ENCODE peak calls at places on chromosomes 2 and 18, in four cellular contexts. B is GM12891, O is K562, S is GM12878. D is an unnamed sample.

GRCh38 chr2:211391206-211391605 is 834.8 kb downstream of the CPS1 start:
- DNase-seq in O (no peak), B (no peak), S (no peak), D (no peak)

GRCh38 chr2:107263596-107264090 is 377.7 kb upstream of the ST6GAL2 start:
- DNase-seq in B (no peak), O (no peak), S (no peak), D (no peak)

GRCh38 chr2:223993634-223994232 is 36.5 kb downstream of the MRPL44 start:
- DNase-seq in O (peak), B (peak), S (no peak), D (peak)

GRCh38 chr2:202455114-202455513 is 79.0 kb downstream of the BMPR2 start:
- DNase-seq in B (no peak), S (no peak), O (no peak), D (no peak)

GRCh38 chr2:14998548-14998947 is 366.0 kb downstream of the LRATD1 start:
- DNase-seq in B (no peak), O (no peak), S (no peak), D (no peak)

GRCh38 chr2:60707750-60708371 is 48.2 kb upstream of the PAPOLG start:
- DNase-seq in O (peak), S (peak), B (peak), D (no peak)

GRCh38 chr2:189552991-189553404 is 27.6 kb downstream of the SLC40A1 start:
- DNase-seq in S (no peak), O (no peak), B (no peak), D (no peak)

GRCh38 chr2:158756331-158756730 is 38.8 kb upstream of the DAPL1 start:
- DNase-seq in O (no peak), S (no peak), B (no peak), D (no peak)

GRCh38 chr2:149562304-149562703 is 25.3 kb downstream of the MMADHC start:
- DNase-seq in B (no peak), O (no peak), S (no peak), D (no peak)

GRCh38 chr2:226792155-226792871 is 7.3 kb downstream of the IRS1 start:
- DNase-seq in B (no peak), O (no peak), S (no peak), D (no peak)

GRCh38 chr2:190863946-190864345 is 16.7 kb upstream of the GLS start:
- DNase-seq in B (no peak), O (no peak), S (no peak), D (no peak)

GRCh38 chr2:181239400-181239799 is 217.8 kb upstream of the ITGA4 start:
- DNase-seq in O (no peak), B (no peak), S (no peak), D (no peak)

GRCh38 chr2:190344275-190344827 is 962 bp downstream of the INPP1 start:
- DNase-seq in B (peak), O (no peak), S (no peak), D (peak)

GRCh38 chr2:210224660-210225460 is at the start of gene ACADL:
- DNase-seq in O (no peak), B (peak), S (no peak), D (no peak)

GRCh38 chr2:218959141-218959731 is at the start of gene CDK5R2:
- DNase-seq in S (peak), O (peak), B (peak), D (peak)

GRCh38 chr2:128879161-128879560 is 560.5 kb upstream of the HS6ST1 start:
- DNase-seq in O (no peak), B (no peak), S (no peak), D (no peak)

GRCh38 chr18:46764586-46764985 is 7.7 kb upstream of the ST8SIA5 start:
- DNase-seq in B (no peak), S (no peak), O (no peak), D (no peak)

GRCh38 chr2:45745231-45745630 is 93.8 kb downstream of the PRKCE start:
- DNase-seq in O (no peak), S (no peak), B (no peak), D (no peak)

GRCh38 chr2:75495862-75496261 is 64.9 kb downstream of the EVA1A start:
- DNase-seq in S (no peak), O (no peak), B (no peak), D (no peak)

GRCh38 chr18:8610442-8610801 is 1.2 kb downstream of the RAB12 start:
- DNase-seq in B (no peak), O (peak), S (no peak), D (no peak)

GRCh38 chr2:1923557-1923956 is 179.2 kb upstream of the PXDN start:
- DNase-seq in O (no peak), B (no peak), S (no peak), D (no peak)

GRCh38 chr18:12608292-12608691 is 49.6 kb downstream of the SPIRE1 start:
- DNase-seq in S (no peak), O (no peak), B (no peak), D (no peak)

GRCh38 chr2:129297430-129297829 is 682.0 kb upstream of the RAB6C start:
- DNase-seq in O (peak), B (no peak), S (no peak), D (no peak)

GRCh38 chr18:2894131-2894840 is 47.5 kb downstream of the EMILIN2 start:
- DNase-seq in B (no peak), S (no peak), O (peak), D (no peak)

GRCh38 chr2:158997037-158997785 is 28.8 kb downstream of the TANC1 start:
- DNase-seq in S (no peak), B (no peak), O (no peak), D (no peak)

GRCh38 chr18:68406761-68407160 is 308.1 kb downstream of the TMX3 start:
- DNase-seq in B (no peak), S (no peak), O (no peak), D (no peak)

GRCh38 chr2:66688951-66689350 is 254.0 kb downstream of the MEIS1 start:
- DNase-seq in S (no peak), B (no peak), O (no peak), D (no peak)

GRCh38 chr2:78070693-78071092 is 548.5 kb upstream of the LRRTM4 start:
- DNase-seq in O (no peak), S (no peak), B (no peak), D (no peak)

GRCh38 chr2:222641336-222641735 is 14.6 kb downstream of the FARSB start:
- DNase-seq in O (no peak), B (no peak), S (no peak), D (no peak)

GRCh38 chr2:33617401-33617800 is 18.3 kb upstream of the FAM98A start:
- DNase-seq in O (no peak), B (no peak), S (no peak), D (no peak)

GRCh38 chr2:160242863-160243552 is 42.9 kb upstream of the ITGB6 start:
- DNase-seq in B (no peak), O (no peak), S (no peak), D (no peak)

DNA sequence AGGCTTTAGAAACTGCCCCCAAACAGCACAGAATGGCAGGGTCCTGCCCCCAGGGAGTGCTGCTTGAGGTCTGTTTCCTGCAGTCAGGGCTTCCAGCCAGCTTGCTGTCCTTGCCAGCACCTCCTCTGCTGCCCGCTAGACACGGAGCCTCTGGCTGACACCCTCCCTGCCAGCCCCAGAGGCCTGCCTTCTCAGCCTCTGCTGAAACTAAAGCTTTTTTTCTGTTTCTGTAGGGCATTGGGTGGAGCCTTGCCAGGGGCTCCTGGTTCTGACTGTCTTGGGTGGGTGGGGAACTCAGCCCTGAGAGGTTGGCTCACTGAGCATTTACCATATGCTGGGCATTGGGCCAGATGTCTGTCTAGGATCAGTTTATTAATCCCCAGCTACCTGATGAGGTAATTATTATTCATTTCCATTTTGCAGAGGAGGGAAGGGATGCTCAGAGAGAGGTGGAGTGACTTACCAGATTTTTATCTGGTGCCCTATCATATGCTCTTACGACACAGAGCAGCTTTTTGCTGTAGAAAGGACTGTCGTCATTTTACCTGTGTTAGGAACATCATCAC is 35.4 kb downstream of the INPP4A start:
- DNase-seq in S (no peak), O (no peak), B (no peak), D (no peak)
- TF ChIP-seq SPI1 in S (no peak), O (no peak), B (no peak), D (no peak)

GRCh38 chr2:62292190-62292589 is 96.3 kb downstream of the B3GNT2 start:
- DNase-seq in S (no peak), O (no peak), B (no peak), D (no peak)

GRCh38 chr2:62291517-62292137 is 95.7 kb downstream of the B3GNT2 start:
- DNase-seq in B (no peak), O (no peak), S (no peak), D (no peak)

GRCh38 chr2:62296034-62296832 is 100.3 kb downstream of the B3GNT2 start:
- DNase-seq in B (no peak), O (peak), S (no peak), D (no peak)

GRCh38 chr2:62293151-62293489 is 97.2 kb downstream of the B3GNT2 start:
- DNase-seq in S (no peak), B (no peak), O (no peak), D (no peak)

DNA sequence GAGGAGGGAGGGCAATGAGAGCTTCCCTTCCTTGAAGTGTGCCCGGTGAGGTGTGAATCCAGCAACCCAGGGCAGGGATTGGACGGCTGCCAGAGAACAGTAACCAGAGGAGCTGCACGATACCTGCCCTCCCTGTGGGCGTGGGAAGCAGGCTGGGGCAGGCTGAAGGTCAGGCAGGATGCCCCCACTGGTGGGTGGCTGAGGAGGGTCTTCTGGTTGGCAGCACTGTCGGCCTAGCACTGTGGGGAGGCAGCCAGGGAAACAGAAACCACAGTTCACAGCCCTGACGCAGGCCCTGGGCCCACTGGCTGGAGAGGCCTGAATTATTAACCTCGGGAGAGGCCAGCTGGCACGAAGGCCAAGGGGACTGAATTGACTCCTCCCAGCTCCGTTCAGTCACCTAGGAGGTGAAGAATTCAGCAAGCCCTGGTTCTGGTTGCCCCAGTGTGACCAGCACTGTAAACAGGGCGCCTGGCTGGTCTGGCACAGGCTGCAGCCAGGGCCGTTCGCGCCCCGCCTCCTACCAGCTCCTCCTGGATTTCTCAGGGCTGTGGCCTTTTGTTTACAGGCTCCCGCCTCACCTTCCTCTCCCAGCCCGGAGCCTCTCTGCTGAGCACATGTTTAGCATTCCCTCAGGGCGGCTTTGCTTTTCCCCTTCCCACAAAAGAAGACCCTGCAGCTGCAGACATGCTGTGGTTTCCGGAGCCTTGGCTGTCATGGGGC is 97.7 kb downstream of the B3GNT2 start:
- DNase-seq in S (no peak), B (no peak), O (no peak), D (no peak)
- TF ChIP-seq POLR2AphosphoS5 in S (no peak), B (no peak), O (no peak), D (no peak)

GRCh38 chr18:59279722-59280121 is 6.5 kb upstream of the RAX start:
- DNase-seq in O (no peak), S (no peak), B (no peak), D (no peak)
- TF ChIP-seq SPI1 in O (no peak), S (no peak), B (no peak), D (no peak)

DNA sequence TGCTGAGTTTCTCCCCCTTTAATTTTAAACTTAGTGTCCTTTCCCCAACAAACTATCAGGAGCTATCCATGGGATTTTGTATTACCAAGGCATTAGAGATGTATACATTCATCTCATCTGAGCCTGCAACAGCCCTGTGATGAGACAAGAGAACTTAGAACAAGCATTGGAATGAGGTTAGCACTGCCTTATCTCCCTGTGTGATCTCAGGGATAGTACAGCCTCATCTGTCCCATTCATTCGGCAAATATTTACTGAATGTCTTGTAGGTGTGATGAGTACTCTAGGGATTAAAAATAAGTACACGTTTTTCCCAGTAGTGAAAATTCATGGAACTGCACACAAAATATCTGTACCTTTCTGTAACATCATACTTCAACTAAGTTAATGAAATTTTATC is 45.6 kb downstream of the PAIP2B start:
- DNase-seq in S (no peak), O (no peak), B (no peak), D (no peak)
- TF ChIP-seq POLR2AphosphoS5 in S (no peak), O (no peak), B (no peak), D (no peak)

DNA sequence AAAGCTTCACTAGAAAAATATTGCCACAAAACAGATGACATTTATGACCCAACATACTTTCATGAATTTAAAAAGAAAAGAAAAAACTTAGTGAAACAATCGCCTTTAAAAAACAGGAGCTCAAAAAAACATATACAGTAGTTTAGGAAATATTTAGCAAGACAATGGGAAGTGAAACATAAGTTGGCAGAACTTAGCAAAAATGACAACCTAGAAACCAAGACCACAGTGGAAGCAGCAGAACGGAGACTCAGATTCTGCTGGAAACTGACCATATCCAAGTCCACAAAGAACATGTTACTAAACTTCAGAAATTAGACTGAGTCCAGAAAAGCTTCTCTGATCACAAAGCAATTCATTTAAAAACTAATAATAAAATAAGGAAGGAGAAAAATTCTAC is 41.8 kb upstream of the CTAGE1 start:
- DNase-seq in O (no peak), S (no peak), B (no peak), D (no peak)
- TF ChIP-seq SPI1 in O (no peak), S (no peak), B (no peak), D (no peak)

GRCh38 chr2:176553685-176554106 is 284.5 kb downstream of the MTX2 start:
- DNase-seq in S (no peak), B (no peak), O (no peak), D (no peak)

GRCh38 chr2:176555112-176555511 is 285.9 kb downstream of the MTX2 start:
- DNase-seq in B (no peak), O (no peak), S (no peak), D (no peak)

GRCh38 chr2:176555781-176556180 is 286.5 kb downstream of the MTX2 start:
- DNase-seq in O (no peak), B (no peak), S (no peak), D (no peak)

GRCh38 chr2:176554107-176555048 is 285.1 kb downstream of the MTX2 start:
- DNase-seq in S (peak), O (peak), B (peak), D (no peak)

GRCh38 chr2:176552456-176553135 is 283.4 kb downstream of the MTX2 start:
- DNase-seq in B (no peak), O (no peak), S (no peak), D (no peak)
- TF ChIP-seq POLR2AphosphoS5 in B (no peak), O (no peak), S (no peak), D (no peak)

GRCh38 chr2:21821697-21822227 is 698.0 kb downstream of the TDRD15 start:
- DNase-seq in O (no peak), B (no peak), S (no peak), D (no peak)

GRCh38 chr2:21820271-21820670 is 696.5 kb downstream of the TDRD15 start:
- DNase-seq in O (no peak), B (no peak), S (no peak), D (no peak)

GRCh38 chr2:21814588-21815192 is 690.9 kb downstream of the TDRD15 start:
- DNase-seq in O (no peak), S (no peak), B (no peak), D (no peak)

GRCh38 chr2:21822505-21822904 is 698.7 kb downstream of the TDRD15 start:
- DNase-seq in S (no peak), B (no peak), O (no peak), D (no peak)

DNA sequence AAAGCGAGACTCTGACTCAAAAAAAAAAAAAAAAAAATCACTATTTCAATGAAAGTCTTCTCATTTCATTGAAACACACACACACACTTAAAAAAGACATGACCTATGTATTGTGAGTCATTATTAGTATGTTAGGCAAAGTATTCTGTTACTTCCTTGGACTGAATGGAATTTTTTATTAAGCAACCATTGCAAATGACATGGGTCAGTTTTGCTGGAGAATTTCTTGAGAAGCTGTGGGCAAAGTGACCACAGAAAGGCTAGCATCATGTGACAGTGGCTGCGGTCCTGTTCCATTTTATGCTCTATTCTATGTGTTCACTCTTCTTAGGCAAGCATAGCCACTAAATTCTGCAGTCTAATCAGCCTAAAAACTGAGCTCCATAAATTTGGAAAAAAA is 695.7 kb downstream of the TDRD15 start:
- DNase-seq in S (no peak), O (no peak), B (no peak), D (no peak)
- TF ChIP-seq SPI1 in S (no peak), O (no peak), B (no peak), D (no peak)

GRCh38 chr2:165634282-165634681 is 159.8 kb downstream of the GALNT3 start:
- DNase-seq in B (no peak), O (no peak), S (no peak), D (no peak)

GRCh38 chr2:165635532-165635931 is 158.5 kb downstream of the GALNT3 start:
- DNase-seq in B (no peak), O (no peak), S (no peak), D (no peak)

GRCh38 chr2:165636959-165637358 is 157.1 kb downstream of the GALNT3 start:
- DNase-seq in O (no peak), S (no peak), B (no peak), D (no peak)

GRCh38 chr2:165633431-165633830 is 160.6 kb downstream of the GALNT3 start:
- DNase-seq in S (no peak), O (no peak), B (no peak), D (no peak)

DNA sequence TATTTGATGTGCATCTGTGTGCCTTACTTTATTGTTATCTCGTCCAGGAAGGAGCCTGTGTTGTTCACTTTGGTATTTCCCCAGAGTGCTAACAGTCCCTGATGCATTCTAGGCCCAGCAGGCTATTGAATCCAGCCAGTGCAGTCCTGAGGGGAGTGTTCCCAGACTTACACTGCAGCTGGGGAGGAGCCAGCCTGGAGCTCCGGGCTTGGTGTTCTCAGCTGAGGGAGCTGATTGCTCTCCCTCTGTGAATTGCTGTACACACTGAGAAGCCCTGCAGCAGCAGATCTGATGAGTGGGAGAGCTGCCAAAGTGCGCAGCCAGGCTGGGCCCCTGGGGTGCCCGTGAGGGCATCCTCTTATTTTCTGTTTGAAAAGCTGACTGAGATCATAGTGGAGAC is 159.2 kb downstream of the GALNT3 start:
- DNase-seq in O (no peak), B (no peak), S (no peak), D (no peak)
- TF ChIP-seq POLR2AphosphoS5 in O (no peak), B (no peak), S (no peak), D (no peak)